ENCODE peak calls at places on chromosomes 13 and 19, in seven cellular contexts. X is AG10803; L is CD4-positive, alpha-beta T cell; I is choroid plexus epithelial cell; Y is AG09319; V is H9; Z is endothelial cell. Q is an unnamed sample.

GRCh38 chr13:24279267-24279666 is 30.1 kb upstream of the C1QTNF9 start:
- DNase-seq in X (no peak), L (no peak), I (no peak), Y (no peak), V (no peak), Z (no peak), Q (no peak)

GRCh38 chr19:47020992-47021496 is 1.4 kb downstream of the NPAS1 start:
- DNase-seq in X (peak; percentile 24), L (no peak), I (no peak), Y (no peak), V (peak; percentile 62), Z (no peak), Q (no peak)

GRCh38 chr19:45179063-45179847 is 671 bp downstream of the BLOC1S3 start:
- DNase-seq in X (peak; percentile 46), L (no peak), I (peak; percentile 33), Y (no peak), V (no peak), Z (no peak), Q (peak; percentile 6)

GRCh38 chr19:13082192-13083007 is 20.3 kb downstream of the LYL1 start:
- DNase-seq in X (peak; percentile 49), L (no peak), I (peak; percentile 94), Y (no peak), V (peak; percentile 71), Z (peak; percentile 57), Q (peak; percentile 40)

GRCh38 chr19:23996549-23996948 is 81.9 kb downstream of the ZNF726 start:
- DNase-seq in X (no peak), L (no peak), I (peak; percentile 14), Y (no peak), V (peak; percentile 28), Z (peak; percentile 8), Q (no peak)

GRCh38 chr19:33407140-33407551 is 33.6 kb downstream of the CEBPG start:
- DNase-seq in X (no peak), L (no peak), I (no peak), Y (no peak), V (no peak), Z (no peak), Q (no peak)

GRCh38 chr19:13102416-13102665 is 317 bp downstream of the LYL1 start:
- DNase-seq in X (peak; percentile 40), L (no peak), I (no peak), Y (no peak), V (no peak), Z (no peak), Q (no peak)

GRCh38 chr19:38318595-38319142 is 976 bp upstream of the KCNK6 start:
- DNase-seq in X (no peak), L (no peak), I (no peak), Y (no peak), V (no peak), Z (no peak), Q (no peak)

GRCh38 chr19:52397310-52398090 is at the start of gene ZNF528:
- DNase-seq in X (peak; percentile 92), L (peak; percentile 93), I (peak; percentile 96), Y (peak; percentile 90), V (peak; percentile 85), Z (peak; percentile 42), Q (peak; percentile 83)

DNA sequence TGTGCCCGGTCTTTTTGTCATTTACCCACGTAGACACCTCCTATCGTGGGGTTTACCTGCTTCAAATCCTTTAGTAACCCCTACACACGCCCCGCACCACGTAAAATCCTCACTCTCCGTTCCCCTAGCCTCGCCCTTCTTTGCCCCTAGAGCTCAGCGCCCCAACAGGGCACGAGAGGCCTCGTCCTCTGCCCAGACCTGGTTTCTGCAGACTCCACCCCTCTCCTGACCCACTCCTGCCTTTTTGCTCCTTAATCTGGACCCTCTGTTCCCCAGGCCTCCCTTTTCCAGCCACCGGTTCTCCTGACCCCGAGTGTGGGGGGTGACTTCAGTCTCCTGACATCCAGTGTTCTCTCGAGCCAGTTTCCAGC is 427 bp downstream of the ZNF528 start:
- DNase-seq in X (peak; percentile 6), L (no peak), I (peak; percentile 8), Y (no peak), V (no peak), Z (no peak), Q (no peak)
- TF ChIP-seq CTCF in X (no peak), L (no peak), I (peak; percentile 9), Y (no peak), V (no peak), Z (no peak), Q (no peak)

GRCh38 chr13:29976535-29976934 is 126.1 kb upstream of the UBL3 start:
- DNase-seq in X (no peak), L (no peak), I (no peak), Y (no peak), V (no peak), Z (no peak), Q (no peak)

GRCh38 chr13:29978211-29978610 is 127.8 kb upstream of the UBL3 start:
- DNase-seq in X (peak; percentile 43), L (no peak), I (no peak), Y (no peak), V (no peak), Z (no peak), Q (no peak)

GRCh38 chr13:29975287-29975686 is 124.9 kb upstream of the UBL3 start:
- DNase-seq in X (no peak), L (no peak), I (no peak), Y (no peak), V (no peak), Z (no peak), Q (no peak)

DNA sequence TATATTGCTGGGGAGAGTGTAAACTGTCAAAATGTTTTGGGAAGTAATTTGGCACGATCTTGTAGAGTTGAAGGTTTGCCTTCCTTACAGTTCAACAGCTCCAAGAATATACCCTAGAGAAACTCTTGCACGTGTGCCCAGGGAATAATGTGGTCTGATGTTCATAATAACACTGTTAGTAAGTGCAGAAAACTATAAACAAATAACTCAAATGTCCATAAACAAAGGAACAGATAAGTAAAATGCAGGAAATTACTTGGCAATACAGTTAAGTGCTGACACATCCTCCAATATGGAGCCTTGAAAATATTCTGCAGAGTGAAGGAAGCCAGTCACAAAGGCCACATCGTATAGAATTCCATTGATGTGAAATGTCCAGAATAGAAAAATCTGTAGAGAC is 127.3 kb upstream of the UBL3 start:
- DNase-seq in X (no peak), L (no peak), I (no peak), Y (no peak), V (no peak), Z (no peak), Q (no peak)
- TF ChIP-seq CTCF in X (no peak), L (no peak), I (no peak), Y (no peak), V (no peak), Z (no peak), Q (no peak)

DNA sequence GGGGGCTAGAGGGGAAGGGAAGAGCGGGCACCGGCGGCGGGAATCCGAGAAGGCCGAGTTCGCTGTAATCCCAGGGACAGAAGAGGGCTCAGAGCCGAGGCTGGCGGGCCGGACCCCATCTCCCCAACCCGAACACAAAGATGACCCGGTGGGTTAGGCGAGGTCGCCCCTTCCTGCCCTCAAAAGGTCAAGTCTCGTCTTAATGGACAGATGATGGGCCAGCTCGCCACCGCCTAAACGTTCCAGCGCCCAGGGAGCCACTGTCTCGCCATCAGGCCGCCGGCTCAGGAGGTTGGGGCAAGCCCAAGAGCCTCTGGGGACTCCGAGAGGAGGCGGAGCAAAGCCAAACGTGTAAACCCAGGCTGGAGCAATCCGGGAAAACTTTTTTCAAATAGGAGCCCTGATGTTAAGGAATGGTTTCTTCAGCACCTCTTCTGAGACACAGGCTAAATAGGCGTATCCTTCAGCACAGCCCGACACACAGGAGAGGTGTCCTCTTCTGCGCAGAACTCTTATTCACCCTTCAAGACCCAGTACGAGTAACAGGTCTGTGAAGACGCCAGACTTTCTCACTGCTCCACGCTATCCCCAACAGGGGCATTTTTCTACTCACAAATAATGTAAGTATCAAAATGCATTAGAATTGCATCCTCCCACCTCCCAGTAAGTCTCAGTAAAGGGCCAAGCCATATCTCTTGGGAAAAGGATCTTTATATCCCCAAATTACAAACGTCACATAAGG is 6.3 kb upstream of the POU4F1 start:
- DNase-seq in X (no peak), L (no peak), I (no peak), Y (no peak), V (peak; percentile 72), Z (peak; percentile 49), Q (no peak)
- TF ChIP-seq CTCF in X (no peak), L (no peak), I (no peak), Y (no peak), V (no peak), Z (no peak), Q (no peak)

GRCh38 chr19:10295305-10295846 is 5.6 kb downstream of the ICAM5 start:
- DNase-seq in X (no peak), L (peak; percentile 44), I (peak; percentile 48), Y (no peak), V (peak; percentile 60), Z (no peak), Q (no peak)
- TF ChIP-seq CTCF in X (peak; percentile 2), L (no peak), I (peak; percentile 23), Y (no peak), V (peak; percentile 43), Z (no peak), Q (no peak)

GRCh38 chr19:15549581-15549980 is 41.3 kb downstream of the CYP4F22 start:
- DNase-seq in X (no peak), L (no peak), I (no peak), Y (no peak), V (no peak), Z (no peak), Q (no peak)

GRCh38 chr19:15548648-15549047 is 40.3 kb downstream of the CYP4F22 start:
- DNase-seq in X (no peak), L (no peak), I (no peak), Y (no peak), V (no peak), Z (no peak), Q (no peak)

GRCh38 chr19:15551183-15552004 is 43.1 kb downstream of the CYP4F22 start:
- DNase-seq in X (no peak), L (peak; percentile 51), I (no peak), Y (no peak), V (peak; percentile 97), Z (no peak), Q (no peak)

GRCh38 chr19:15550273-15550672 is 41.9 kb downstream of the CYP4F22 start:
- DNase-seq in X (no peak), L (no peak), I (no peak), Y (no peak), V (no peak), Z (no peak), Q (no peak)

DNA sequence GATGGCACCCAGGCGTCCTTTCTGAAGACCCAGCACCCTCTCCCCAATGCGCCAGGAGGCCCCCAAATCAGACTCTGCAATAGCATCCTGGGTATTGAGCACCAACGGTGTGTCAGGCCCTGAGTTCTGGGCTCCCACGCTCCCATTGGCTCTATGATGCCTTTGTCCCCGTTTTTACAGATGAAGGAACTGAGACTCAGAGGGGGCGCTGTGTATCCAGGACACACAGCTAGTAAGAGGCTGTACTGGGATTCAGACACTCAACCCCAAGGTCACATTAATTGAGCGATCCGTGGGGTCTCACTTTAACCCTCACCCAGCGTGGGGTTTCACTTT is 42.5 kb downstream of the CYP4F22 start:
- DNase-seq in X (no peak), L (peak; percentile 1), I (no peak), Y (no peak), V (peak; percentile 54), Z (no peak), Q (no peak)
- TF ChIP-seq CTCF in X (peak; percentile 8), L (no peak), I (peak; percentile 19), Y (no peak), V (no peak), Z (no peak), Q (no peak)

Q was measured in astrocyte.